ENCODE peak calls at places on chromosome 21, in seven cellular contexts. One of them, this sample, is unnamed.

GRCh38 chr21:31220567-31220966 is 123.5 kb downstream of the TIAM1 start:
- DNase-seq in anterior cingulate cortex: peak; percentile 13
- DNase-seq in fibroblast of the conjunctiva: peak; percentile 35
- DNase-seq in SIG-M5: no peak
- DNase-seq in MV-4-11: no peak
- DNase-seq in EH: no peak
- DNase-seq in Right ventricle myocardium superior: no peak
- DNase-seq in this sample: no peak

GRCh38 chr21:39518055-39518844 is 66.5 kb downstream of the SH3BGR start:
- DNase-seq in Right ventricle myocardium superior: peak; percentile 60
- DNase-seq in MV-4-11: peak; percentile 39
- DNase-seq in EH: peak; percentile 55
- DNase-seq in fibroblast of the conjunctiva: peak; percentile 22
- DNase-seq in anterior cingulate cortex: peak; percentile 24
- DNase-seq in SIG-M5: peak; percentile 9
- DNase-seq in this sample: peak; percentile 38

GRCh38 chr21:43865471-43866181 is 603 bp downstream of the AGPAT3 start:
- DNase-seq in MV-4-11: no peak
- DNase-seq in anterior cingulate cortex: peak; percentile 30
- DNase-seq in Right ventricle myocardium superior: no peak
- DNase-seq in EH: peak; percentile 46
- DNase-seq in fibroblast of the conjunctiva: no peak
- DNase-seq in SIG-M5: no peak
- DNase-seq in this sample: peak; percentile 38

GRCh38 chr21:27653481-27653880 is 686.6 kb upstream of the ADAMTS5 start:
- DNase-seq in MV-4-11: no peak
- DNase-seq in anterior cingulate cortex: no peak
- DNase-seq in EH: no peak
- DNase-seq in fibroblast of the conjunctiva: no peak
- DNase-seq in SIG-M5: no peak
- DNase-seq in Right ventricle myocardium superior: no peak
- DNase-seq in this sample: no peak

GRCh38 chr21:45640888-45641479 is 2.5 kb upstream of the PCBP3 start:
- DNase-seq in fibroblast of the conjunctiva: peak; percentile 21
- DNase-seq in SIG-M5: no peak
- DNase-seq in Right ventricle myocardium superior: peak; percentile 58
- DNase-seq in MV-4-11: no peak
- DNase-seq in EH: peak; percentile 59
- DNase-seq in anterior cingulate cortex: no peak
- DNase-seq in this sample: no peak

GRCh38 chr21:38323721-38324591 is 67.2 kb downstream of the KCNJ15 start:
- DNase-seq in MV-4-11: peak; percentile 93
- DNase-seq in EH: peak; percentile 97
- DNase-seq in anterior cingulate cortex: no peak
- DNase-seq in fibroblast of the conjunctiva: no peak
- DNase-seq in Right ventricle myocardium superior: no peak
- DNase-seq in SIG-M5: peak; percentile 53
- DNase-seq in this sample: no peak

GRCh38 chr21:16605588-16605987 is 875.8 kb downstream of the USP25 start:
- DNase-seq in SIG-M5: no peak
- DNase-seq in fibroblast of the conjunctiva: peak; percentile 12
- DNase-seq in MV-4-11: no peak
- DNase-seq in EH: no peak
- DNase-seq in anterior cingulate cortex: no peak
- DNase-seq in Right ventricle myocardium superior: no peak
- DNase-seq in this sample: no peak

GRCh38 chr21:35648512-35648911 is 411.8 kb downstream of the SETD4 start:
- DNase-seq in Right ventricle myocardium superior: no peak
- DNase-seq in fibroblast of the conjunctiva: no peak
- DNase-seq in MV-4-11: peak; percentile 7
- DNase-seq in EH: no peak
- DNase-seq in anterior cingulate cortex: no peak
- DNase-seq in SIG-M5: no peak
- DNase-seq in this sample: no peak

GRCh38 chr21:33036430-33037162 is 10.9 kb downstream of the OLIG2 start:
- DNase-seq in MV-4-11: peak; percentile 87
- DNase-seq in fibroblast of the conjunctiva: no peak
- DNase-seq in anterior cingulate cortex: peak; percentile 19
- DNase-seq in EH: peak; percentile 75
- DNase-seq in Right ventricle myocardium superior: peak; percentile 65
- DNase-seq in SIG-M5: no peak
- DNase-seq in this sample: no peak

GRCh38 chr21:21851657-21852056 is 853.4 kb downstream of the NCAM2 start:
- DNase-seq in Right ventricle myocardium superior: no peak
- DNase-seq in SIG-M5: no peak
- DNase-seq in anterior cingulate cortex: no peak
- DNase-seq in fibroblast of the conjunctiva: no peak
- DNase-seq in MV-4-11: no peak
- DNase-seq in EH: no peak
- DNase-seq in this sample: no peak

GRCh38 chr21:43357708-43358430 is 69.1 kb downstream of the SIK1 start:
- DNase-seq in fibroblast of the conjunctiva: no peak
- DNase-seq in MV-4-11: no peak
- DNase-seq in Right ventricle myocardium superior: no peak
- DNase-seq in EH: no peak
- DNase-seq in anterior cingulate cortex: no peak
- DNase-seq in SIG-M5: no peak
- DNase-seq in this sample: no peak

GRCh38 chr21:41611966-41612606 is 104.1 kb upstream of the TMPRSS2 start:
- DNase-seq in MV-4-11: no peak
- DNase-seq in SIG-M5: no peak
- DNase-seq in EH: peak; percentile 37
- DNase-seq in anterior cingulate cortex: no peak
- DNase-seq in Right ventricle myocardium superior: no peak
- DNase-seq in fibroblast of the conjunctiva: no peak
- DNase-seq in this sample: no peak

This sample was measured in hypothalamus.